ENCODE peak calls at places on chromosomes 12 and 14, in four cellular contexts. J, F, U and G are unnamed samples.
A peak's percentile ranks its signal among the peaks of the same experiment; 100 is the strongest.

GRCh38 chr12:54159140-54159539 is 29.6 kb downstream of the SMUG1 start:
- DNase-seq in J (peak; percentile 61), F (peak; percentile 92), U (peak; percentile 88), G (peak; percentile 7)

GRCh38 chr14:31159682-31160296 is 47.8 kb downstream of the HECTD1 start:
- DNase-seq in J (no peak), F (no peak), U (no peak), G (no peak)

GRCh38 chr12:48988030-48988649 is 10.0 kb downstream of the WNT1 start:
- DNase-seq in J (peak; percentile 46), F (peak; percentile 79), U (peak; percentile 98), G (no peak)

GRCh38 chr14:41285193-41285748 is 321.4 kb upstream of the LRFN5 start:
- DNase-seq in J (peak; percentile 40), F (no peak), U (peak; percentile 50), G (no peak)

GRCh38 chr12:54300732-54301427 is at the start of gene NFE2:
- DNase-seq in J (peak; percentile 58), F (peak; percentile 77), U (peak; percentile 85), G (no peak)

GRCh38 chr14:63203618-63204406 is 431 bp upstream of the RHOJ start:
- DNase-seq in J (peak; percentile 90), F (no peak), U (peak; percentile 50), G (no peak)

GRCh38 chr12:42130670-42131402 is 13.8 kb downstream of the GXYLT1 start:
- DNase-seq in J (no peak), F (no peak), U (no peak), G (no peak)

GRCh38 chr12:130651188-130651587 is 64.9 kb downstream of the RIMBP2 start:
- DNase-seq in J (no peak), F (no peak), U (no peak), G (no peak)

GRCh38 chr12:70619471-70620152 is 17.6 kb downstream of the PTPRB start:
- DNase-seq in J (no peak), F (peak; percentile 32), U (no peak), G (no peak)

GRCh38 chr14:78921856-78922255 is 751.7 kb downstream of the NRXN3 start:
- DNase-seq in J (no peak), F (no peak), U (no peak), G (no peak)

GRCh38 chr12:70724444-70724843 is 87.2 kb upstream of the PTPRB start:
- DNase-seq in J (no peak), F (peak; percentile 16), U (no peak), G (no peak)

GRCh38 chr12:52087961-52088820 is 8.7 kb downstream of the SMIM41 start:
- DNase-seq in J (no peak), F (no peak), U (no peak), G (no peak)

GRCh38 chr14:59146484-59146883 is 42.0 kb upstream of the DAAM1 start:
- DNase-seq in J (no peak), F (no peak), U (no peak), G (no peak)

GRCh38 chr12:46369474-46370379 is 2.8 kb downstream of the SLC38A2 start:
- DNase-seq in J (no peak), F (no peak), U (no peak), G (no peak)

GRCh38 chr12:112961074-112961473 is 17.2 kb upstream of the OAS2 start:
- DNase-seq in J (no peak), F (peak; percentile 56), U (no peak), G (no peak)

GRCh38 chr14:85437143-85437542 is 92.8 kb upstream of the FLRT2 start:
- DNase-seq in J (peak; percentile 24), F (no peak), U (no peak), G (no peak)

DNA sequence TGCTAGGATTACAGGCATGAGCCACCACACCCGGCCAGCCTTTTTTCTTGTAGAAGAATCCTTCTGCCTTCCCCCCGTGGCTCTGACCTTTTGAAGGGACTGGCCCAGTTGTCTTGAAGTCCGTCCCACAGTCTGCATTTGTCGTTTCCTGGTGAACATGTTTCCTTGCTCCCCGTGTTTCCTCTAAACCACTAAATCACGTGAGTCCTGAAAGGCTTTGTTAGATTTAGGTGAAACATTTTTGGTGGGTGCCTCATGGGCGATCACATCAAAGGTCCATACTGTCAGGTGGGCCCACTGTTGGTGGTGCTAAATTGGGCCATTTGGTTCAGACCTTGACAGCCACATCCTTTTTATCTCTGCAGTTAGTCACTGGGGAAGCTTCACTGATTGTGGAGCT is 26.3 kb downstream of the MLXIP start:
- DNase-seq in J (no peak), F (no peak), U (no peak), G (no peak)
- TF ChIP-seq CREB1 in J (no peak), F (no peak), U (no peak), G (no peak)

DNA sequence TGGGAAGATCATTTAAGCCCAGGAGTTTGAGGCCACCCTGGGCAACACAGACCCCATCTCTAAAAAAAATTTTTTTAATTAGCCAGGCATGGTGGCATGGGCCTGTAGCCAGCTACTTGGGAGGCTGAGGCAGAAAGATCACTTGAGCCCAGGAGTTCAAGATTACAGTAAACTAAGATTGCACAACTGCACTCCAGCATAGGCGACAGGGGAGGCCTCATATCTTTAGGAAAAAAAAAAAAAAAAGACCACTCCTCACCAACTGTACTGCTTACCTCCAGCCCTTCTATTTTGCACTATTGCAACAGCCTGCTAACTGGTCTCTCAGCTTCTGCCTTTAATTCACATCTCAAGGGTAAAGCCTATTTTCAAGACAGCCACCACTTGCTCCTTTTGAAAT is 106.1 kb downstream of the RPS29 start:
- DNase-seq in J (no peak), F (no peak), U (no peak), G (no peak)
- TF ChIP-seq CBX5 in J (no peak), F (no peak), U (no peak), G (no peak)

GRCh38 chr14:64768401-64769095 is 64.3 kb downstream of the PLEKHG3 start:
- DNase-seq in J (no peak), F (no peak), U (no peak), G (no peak)
- TF ChIP-seq TAF1 in J (no peak), F (no peak), U (no peak), G (no peak)

GRCh38 chr14:77219591-77219990 is 38.0 kb downstream of the TMEM63C start:
- DNase-seq in J (no peak), F (no peak), U (no peak), G (no peak)
- TF ChIP-seq CREB1 in J (no peak), F (no peak), U (no peak), G (no peak)

DNA sequence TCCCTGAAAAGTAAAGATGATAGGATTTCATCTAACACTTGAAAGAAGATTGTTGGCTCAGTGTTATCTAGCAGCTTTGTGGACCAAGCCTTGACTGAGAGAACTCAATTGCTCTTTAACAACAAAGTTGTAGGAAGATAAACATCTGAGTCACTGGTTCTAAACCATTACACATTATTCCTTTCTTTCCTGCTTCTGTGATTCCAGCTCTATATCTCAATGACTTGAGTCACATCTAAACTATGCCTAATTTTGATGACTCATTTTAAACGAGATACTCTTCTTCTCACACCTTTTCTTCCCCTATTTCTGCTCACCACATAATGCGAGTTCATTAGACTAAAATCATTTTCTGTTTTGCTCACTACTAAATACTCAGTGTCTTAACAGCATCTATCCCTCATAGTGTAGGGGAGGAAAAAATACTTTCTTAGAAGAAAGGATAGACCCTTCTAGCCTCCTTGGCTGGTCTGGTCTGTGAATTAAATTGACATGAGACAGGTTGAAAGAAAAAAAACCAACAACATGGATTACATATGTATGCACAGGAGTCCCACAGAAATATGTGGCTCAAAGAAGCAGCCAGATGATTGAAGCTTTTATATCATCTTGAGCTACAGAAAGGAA is 201.4 kb downstream of the C12orf50 start:
- DNase-seq in J (no peak), F (no peak), U (no peak), G (no peak)
- TF ChIP-seq CBX5 in J (no peak), F (no peak), U (no peak), G (no peak)

GRCh38 chr12:29782285-29782820 is 1.4 kb downstream of the TMTC1 start:
- DNase-seq in J (no peak), F (no peak), U (no peak), G (no peak)
- TF ChIP-seq TAF1 in J (no peak), F (no peak), U (no peak), G (no peak)

GRCh38 chr12:96985515-96986362 is 78.7 kb downstream of the NEDD1 start:
- DNase-seq in J (no peak), F (peak; percentile 48), U (peak; percentile 82), G (no peak)
- TF ChIP-seq CREB1 in J (no peak), F (no peak), U (no peak), G (no peak)